ENCODE peak calls at places on chromosomes 1 and 21, in seven cellular contexts. T is stimulated activated CD8-positive, alpha-beta memory T cell treated with anti-CD3 and anti-CD28 coated beads, Interleukin-4, amount 100 ng/mL, for 4 hours; A is ascending aorta; Q is HTR-8/SVneo; H is tibial nerve; Z is M059J; C is HCEC 1CT. O is an unnamed sample.

GRCh38 chr1:7586031-7586941 is 184.8 kb upstream of the VAMP3 start:
- DNase-seq in T (no peak), A (no peak), Q (no peak), H (no peak), Z (no peak), C (no peak), O (no peak)

GRCh38 chr1:226406401-226406881 is 1.5 kb downstream of the PARP1 start:
- DNase-seq in T (no peak), A (no peak), Q (peak), H (no peak), Z (peak), C (peak), O (no peak)

GRCh38 chr1:87450615-87451209 is 122.0 kb downstream of the LMO4 start:
- DNase-seq in T (no peak), A (no peak), Q (no peak), H (no peak), Z (peak), C (no peak), O (no peak)

GRCh38 chr1:190262538-190262937 is 215.1 kb downstream of the BRINP3 start:
- DNase-seq in T (no peak), A (no peak), Q (no peak), H (no peak), Z (no peak), C (no peak), O (no peak)

GRCh38 chr21:18529253-18529652 is 125.7 kb upstream of the TMPRSS15 start:
- DNase-seq in T (no peak), A (no peak), Q (peak), H (no peak), Z (peak), C (no peak), O (no peak)

GRCh38 chr1:203682401-203683383 is 56.1 kb downstream of the ATP2B4 start:
- DNase-seq in T (peak), A (no peak), Q (no peak), H (no peak), Z (peak), C (no peak), O (peak)

GRCh38 chr1:231694465-231695077 is 68.0 kb downstream of the DISC1 start:
- DNase-seq in T (no peak), A (no peak), Q (no peak), H (no peak), Z (no peak), C (no peak), O (no peak)

GRCh38 chr1:247367786-247368342 is 36.2 kb upstream of the ZNF496 start:
- DNase-seq in T (no peak), A (no peak), Q (no peak), H (no peak), Z (peak), C (peak), O (no peak)

GRCh38 chr1:13407811-13408210 is 2.4 kb upstream of the PRAMEF20 start:
- DNase-seq in T (no peak), A (no peak), Q (no peak), H (no peak), Z (no peak), C (no peak), O (no peak)

GRCh38 chr21:46038871-46039397 is 57.4 kb downstream of the COL6A1 start:
- DNase-seq in T (no peak), A (no peak), Q (peak), H (peak), Z (peak), C (no peak), O (no peak)

GRCh38 chr1:40847023-40847740 is 15.0 kb downstream of the CITED4 start:
- DNase-seq in T (no peak), A (no peak), Q (no peak), H (no peak), Z (peak), C (peak), O (no peak)

O was measured in Jurkat, Clone E6-1.